ENCODE peak calls at places on chromosomes 6 and 20, in five cellular contexts. One of them, this sample, is unnamed.

GRCh38 chr6:45903959-45904358 is 111.7 kb downstream of the CLIC5 start:
- DNase-seq in cardiac muscle cell: no peak
- DNase-seq in A673: no peak
- DNase-seq in CD8-positive, alpha-beta T cell: no peak
- DNase-seq in tibial artery: no peak
- DNase-seq in this sample: no peak

GRCh38 chr6:52574709-52575489 is 2.0 kb downstream of the TRAM2 start:
- DNase-seq in A673: no peak
- DNase-seq in tibial artery: peak; percentile 83
- DNase-seq in cardiac muscle cell: no peak
- DNase-seq in CD8-positive, alpha-beta T cell: peak; percentile 78
- DNase-seq in this sample: no peak

GRCh38 chr6:54441687-54442248 is 133.5 kb downstream of the TINAG start:
- DNase-seq in A673: no peak
- DNase-seq in CD8-positive, alpha-beta T cell: no peak
- DNase-seq in cardiac muscle cell: no peak
- DNase-seq in tibial artery: no peak
- DNase-seq in this sample: no peak

GRCh38 chr6:3549314-3549940 is 92.6 kb upstream of the SLC22A23 start:
- DNase-seq in A673: no peak
- DNase-seq in CD8-positive, alpha-beta T cell: no peak
- DNase-seq in cardiac muscle cell: no peak
- DNase-seq in tibial artery: no peak
- DNase-seq in this sample: no peak

GRCh38 chr6:4612636-4613171 is 163.5 kb upstream of the CDYL start:
- DNase-seq in A673: no peak
- DNase-seq in cardiac muscle cell: no peak
- DNase-seq in CD8-positive, alpha-beta T cell: no peak
- DNase-seq in tibial artery: peak; percentile 40
- DNase-seq in this sample: no peak

GRCh38 chr6:7271205-7271534 is 41.8 kb downstream of the SSR1 start:
- DNase-seq in CD8-positive, alpha-beta T cell: no peak
- DNase-seq in cardiac muscle cell: no peak
- DNase-seq in A673: no peak
- DNase-seq in tibial artery: no peak
- DNase-seq in this sample: no peak

GRCh38 chr6:63788569-63788968 is 153.0 kb downstream of the PHF3 start:
- DNase-seq in tibial artery: no peak
- DNase-seq in cardiac muscle cell: no peak
- DNase-seq in CD8-positive, alpha-beta T cell: no peak
- DNase-seq in A673: no peak
- DNase-seq in this sample: no peak

GRCh38 chr6:149636116-149636515 is 12.4 kb downstream of the KATNA1 start:
- DNase-seq in A673: peak; percentile 58
- DNase-seq in cardiac muscle cell: no peak
- DNase-seq in tibial artery: no peak
- DNase-seq in CD8-positive, alpha-beta T cell: no peak
- DNase-seq in this sample: no peak

GRCh38 chr6:124964764-124965105 is 2.5 kb downstream of the RNF217 start:
- DNase-seq in CD8-positive, alpha-beta T cell: no peak
- DNase-seq in tibial artery: no peak
- DNase-seq in cardiac muscle cell: no peak
- DNase-seq in A673: no peak
- DNase-seq in this sample: no peak

GRCh38 chr20:52104546-52105044 is 87.0 kb downstream of the ZFP64 start:
- DNase-seq in CD8-positive, alpha-beta T cell: no peak
- DNase-seq in cardiac muscle cell: peak; percentile 13
- DNase-seq in A673: peak; percentile 71
- DNase-seq in tibial artery: no peak
- DNase-seq in this sample: no peak

GRCh38 chr20:3691897-3692296 is 10.1 kb upstream of the ADAM33 start:
- DNase-seq in CD8-positive, alpha-beta T cell: no peak
- DNase-seq in tibial artery: no peak
- DNase-seq in A673: no peak
- DNase-seq in cardiac muscle cell: no peak
- DNase-seq in this sample: no peak

GRCh38 chr6:136889271-136890193 is 32.6 kb upstream of the SLC35D3 start:
- DNase-seq in cardiac muscle cell: no peak
- DNase-seq in tibial artery: no peak
- DNase-seq in CD8-positive, alpha-beta T cell: no peak
- DNase-seq in A673: peak; percentile 39
- DNase-seq in this sample: no peak

GRCh38 chr20:57622579-57623381 is 2.6 kb upstream of the ZBP1 start:
- DNase-seq in cardiac muscle cell: peak; percentile 59
- DNase-seq in tibial artery: no peak
- DNase-seq in A673: peak; percentile 50
- DNase-seq in CD8-positive, alpha-beta T cell: peak; percentile 76
- DNase-seq in this sample: no peak

GRCh38 chr20:57620999-57621398 is 773 bp upstream of the ZBP1 start:
- DNase-seq in tibial artery: no peak
- DNase-seq in CD8-positive, alpha-beta T cell: no peak
- DNase-seq in A673: no peak
- DNase-seq in cardiac muscle cell: no peak
- DNase-seq in this sample: peak; percentile 49

GRCh38 chr20:57620274-57620990 is at the start of gene ZBP1:
- DNase-seq in CD8-positive, alpha-beta T cell: peak; percentile 70
- DNase-seq in tibial artery: no peak
- DNase-seq in cardiac muscle cell: no peak
- DNase-seq in A673: no peak
- DNase-seq in this sample: no peak

GRCh38 chr20:57622201-57622570 is 2.0 kb upstream of the ZBP1 start:
- DNase-seq in CD8-positive, alpha-beta T cell: no peak
- DNase-seq in A673: no peak
- DNase-seq in cardiac muscle cell: no peak
- DNase-seq in tibial artery: no peak
- DNase-seq in this sample: no peak

DNA sequence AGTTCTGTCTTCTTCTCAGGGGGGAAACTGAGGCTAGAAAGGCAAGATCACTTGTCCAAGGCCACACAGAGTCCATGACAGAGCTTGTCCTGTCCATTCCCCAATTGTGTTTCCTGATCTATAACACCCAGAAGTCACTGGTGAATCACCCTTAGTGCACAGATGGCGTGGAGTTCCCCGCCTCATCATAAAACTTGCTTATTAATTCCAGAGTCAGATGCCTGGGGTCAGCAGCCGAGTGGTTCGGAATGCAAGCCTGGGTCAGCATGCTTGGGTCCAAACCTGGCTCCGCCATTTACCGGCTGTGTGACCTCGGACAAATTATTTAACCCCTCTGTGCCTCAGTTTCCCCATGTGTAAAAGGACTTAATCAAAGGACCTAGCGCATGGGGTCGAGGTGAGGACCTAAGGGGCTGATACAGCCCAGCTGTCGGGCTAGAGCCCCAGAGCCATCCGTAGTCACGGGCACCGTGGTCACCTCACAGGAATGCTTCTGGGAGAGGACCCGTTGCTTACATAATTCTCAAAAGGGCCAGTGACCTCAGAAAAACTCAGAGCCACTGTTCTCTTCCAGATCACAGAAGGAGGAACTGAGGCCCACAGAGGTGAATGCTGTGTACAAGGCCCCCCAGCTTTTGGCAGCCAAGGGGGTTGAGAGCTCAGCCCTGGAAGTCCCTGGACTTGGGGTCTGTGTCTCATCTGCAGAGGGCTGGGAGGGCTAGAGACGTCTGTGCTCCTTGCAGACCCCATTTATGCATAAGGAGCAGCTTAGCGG is 1.4 kb upstream of the ZBP1 start:
- DNase-seq in CD8-positive, alpha-beta T cell: no peak
- DNase-seq in A673: no peak
- DNase-seq in cardiac muscle cell: no peak
- DNase-seq in tibial artery: no peak
- DNase-seq in this sample: no peak
- H3K4me3 ChIP-seq in CD8-positive, alpha-beta T cell: no peak overlapping the region
- H3K4me3 ChIP-seq in A673: no peak overlapping the region
- H3K4me3 ChIP-seq in cardiac muscle cell: no peak overlapping the region
- H3K4me3 ChIP-seq in tibial artery: no peak overlapping the region
- H3K4me3 ChIP-seq in this sample: no peak overlapping the region

GRCh38 chr20:2361035-2361593 is 19.6 kb upstream of the TGM6 start:
- DNase-seq in A673: no peak
- DNase-seq in CD8-positive, alpha-beta T cell: no peak
- DNase-seq in tibial artery: no peak
- DNase-seq in cardiac muscle cell: no peak
- DNase-seq in this sample: no peak

GRCh38 chr20:2365091-2365490 is 15.6 kb upstream of the TGM6 start:
- DNase-seq in A673: no peak
- DNase-seq in CD8-positive, alpha-beta T cell: no peak
- DNase-seq in cardiac muscle cell: no peak
- DNase-seq in tibial artery: no peak
- DNase-seq in this sample: no peak

GRCh38 chr20:2368621-2369020 is 12.1 kb upstream of the TGM6 start:
- DNase-seq in CD8-positive, alpha-beta T cell: no peak
- DNase-seq in A673: no peak
- DNase-seq in tibial artery: no peak
- DNase-seq in cardiac muscle cell: no peak
- DNase-seq in this sample: no peak

GRCh38 chr20:2365666-2366065 is 15.0 kb upstream of the TGM6 start:
- DNase-seq in CD8-positive, alpha-beta T cell: no peak
- DNase-seq in A673: no peak
- DNase-seq in tibial artery: no peak
- DNase-seq in cardiac muscle cell: no peak
- DNase-seq in this sample: no peak

DNA sequence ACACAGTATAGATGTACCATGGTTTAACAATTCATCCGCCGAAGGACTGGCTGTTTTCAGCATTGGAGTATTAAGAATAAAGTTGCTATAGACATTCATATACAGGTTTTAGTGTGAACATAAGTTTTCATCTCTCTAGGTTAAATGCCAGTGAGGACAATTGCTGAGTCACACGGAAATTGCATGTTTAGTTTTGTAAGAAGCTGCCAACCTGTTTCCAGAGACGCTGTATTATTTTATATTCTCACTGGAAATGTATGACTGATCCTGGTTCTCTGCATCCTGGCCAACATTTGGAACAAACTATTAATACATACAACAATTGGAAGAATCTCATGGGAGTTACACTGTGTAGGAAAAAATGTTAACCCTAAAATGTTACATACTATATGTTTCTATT is 16.7 kb upstream of the TGM6 start:
- DNase-seq in CD8-positive, alpha-beta T cell: no peak
- DNase-seq in A673: no peak
- DNase-seq in cardiac muscle cell: no peak
- DNase-seq in tibial artery: no peak
- DNase-seq in this sample: no peak
- H3K27ac ChIP-seq in CD8-positive, alpha-beta T cell: no peak overlapping the region
- H3K27ac ChIP-seq in A673: no peak overlapping the region
- H3K27ac ChIP-seq in cardiac muscle cell: no peak overlapping the region
- H3K27ac ChIP-seq in tibial artery: no peak overlapping the region
- H3K27ac ChIP-seq in this sample: no peak overlapping the region

DNA sequence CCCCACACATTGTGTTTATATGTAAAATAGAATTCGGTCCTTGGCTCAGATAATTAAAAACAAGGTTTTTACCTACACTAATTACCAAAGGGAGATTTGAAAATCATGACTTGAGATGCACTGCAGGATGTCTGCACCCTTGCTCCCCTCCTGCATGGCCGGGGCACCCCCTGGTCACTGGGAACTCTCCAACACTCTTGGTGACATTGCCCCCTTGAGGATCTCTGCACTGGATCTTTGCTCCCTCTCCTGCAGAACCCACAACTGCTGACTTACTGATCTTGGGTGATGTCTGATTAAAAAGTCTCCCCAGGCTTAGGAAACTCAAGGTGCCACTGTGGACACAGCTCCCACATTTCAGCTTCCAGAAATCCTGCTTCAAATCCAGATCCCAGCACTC is 17.1 kb upstream of the CSNK2A1 start:
- DNase-seq in tibial artery: no peak
- DNase-seq in cardiac muscle cell: no peak
- DNase-seq in CD8-positive, alpha-beta T cell: no peak
- DNase-seq in A673: no peak
- DNase-seq in this sample: peak; percentile 33
- TF ChIP-seq CTCF in tibial artery: no peak
- TF ChIP-seq CTCF in cardiac muscle cell: no peak
- TF ChIP-seq CTCF in CD8-positive, alpha-beta T cell: no peak
- TF ChIP-seq CTCF in A673: no peak
- TF ChIP-seq CTCF in this sample: no peak

GRCh38 chr6:236519-236918 is 55.8 kb upstream of the DUSP22 start:
- DNase-seq in tibial artery: no peak
- DNase-seq in CD8-positive, alpha-beta T cell: no peak
- DNase-seq in cardiac muscle cell: no peak
- DNase-seq in A673: no peak
- DNase-seq in this sample: no peak

GRCh38 chr6:235763-236360 is 56.4 kb upstream of the DUSP22 start:
- DNase-seq in A673: peak; percentile 29
- DNase-seq in tibial artery: no peak
- DNase-seq in cardiac muscle cell: no peak
- DNase-seq in CD8-positive, alpha-beta T cell: peak; percentile 39
- DNase-seq in this sample: no peak

GRCh38 chr6:232896-233640 is 59.2 kb upstream of the DUSP22 start:
- DNase-seq in tibial artery: no peak
- DNase-seq in A673: no peak
- DNase-seq in cardiac muscle cell: no peak
- DNase-seq in CD8-positive, alpha-beta T cell: no peak
- DNase-seq in this sample: no peak

GRCh38 chr6:231779-232178 is 60.5 kb upstream of the DUSP22 start:
- DNase-seq in tibial artery: no peak
- DNase-seq in cardiac muscle cell: no peak
- DNase-seq in CD8-positive, alpha-beta T cell: no peak
- DNase-seq in A673: no peak
- DNase-seq in this sample: no peak

GRCh38 chr6:234706-235372 is 57.4 kb upstream of the DUSP22 start:
- DNase-seq in tibial artery: no peak
- DNase-seq in CD8-positive, alpha-beta T cell: no peak
- DNase-seq in A673: no peak
- DNase-seq in cardiac muscle cell: no peak
- DNase-seq in this sample: no peak
- H3K4me3 ChIP-seq in tibial artery: no peak overlapping the region
- H3K4me3 ChIP-seq in CD8-positive, alpha-beta T cell: no peak overlapping the region
- H3K4me3 ChIP-seq in A673: no peak overlapping the region
- H3K4me3 ChIP-seq in cardiac muscle cell: no peak overlapping the region
- H3K4me3 ChIP-seq in this sample: no peak overlapping the region

DNA sequence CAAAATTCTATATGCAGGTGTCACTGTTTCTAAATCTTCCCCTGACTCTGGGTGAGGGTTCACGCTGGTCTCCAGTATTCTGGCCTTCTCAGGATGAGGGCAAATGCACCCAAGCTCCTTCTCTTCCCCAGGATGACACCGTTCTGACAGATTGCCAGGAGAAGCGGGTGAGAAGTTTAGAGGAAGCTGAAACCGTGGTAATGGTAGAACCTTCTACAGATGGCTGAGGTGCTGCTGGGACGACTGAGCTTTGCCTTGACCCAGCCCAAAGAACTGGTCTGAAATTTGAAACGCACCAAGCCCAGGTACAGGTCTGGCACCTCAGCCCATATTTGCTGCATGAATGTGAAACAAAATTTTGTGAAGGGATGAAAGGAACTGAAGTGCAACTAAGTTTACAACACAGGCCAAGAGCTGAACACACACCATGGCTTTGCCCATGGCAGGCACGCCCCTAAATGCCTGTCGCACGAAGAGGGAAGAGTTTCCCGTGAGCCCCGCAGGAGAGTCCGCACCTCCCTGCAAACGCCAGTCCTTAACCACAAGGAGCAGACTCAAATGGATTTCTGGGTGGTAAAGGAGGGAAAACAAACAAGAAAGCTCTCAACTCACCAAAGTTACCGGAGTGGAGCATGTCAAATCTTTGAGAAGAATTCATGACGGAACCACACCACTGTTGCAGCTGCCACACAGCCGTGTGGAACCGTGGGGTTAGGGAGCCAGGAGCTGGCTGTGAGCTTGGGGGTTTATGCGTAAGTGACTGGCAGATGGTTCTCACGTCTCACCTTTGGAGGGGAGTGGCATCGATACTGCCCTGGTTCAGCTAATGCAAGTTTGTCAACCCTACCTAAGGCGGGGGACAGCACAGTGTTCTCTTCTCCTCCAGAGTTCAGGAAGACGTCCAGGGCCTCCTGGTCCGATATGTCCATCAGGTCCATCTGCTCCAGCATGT is 138.9 kb downstream of the DTNBP1 start:
- DNase-seq in cardiac muscle cell: no peak
- DNase-seq in A673: no peak
- DNase-seq in tibial artery: peak; percentile 4
- DNase-seq in CD8-positive, alpha-beta T cell: no peak
- DNase-seq in this sample: peak; percentile 50
- H3K27ac ChIP-seq in cardiac muscle cell: peak overlapping the region; percentile 37
- H3K27ac ChIP-seq in A673: no peak overlapping the region
- H3K27ac ChIP-seq in tibial artery: no peak overlapping the region
- H3K27ac ChIP-seq in CD8-positive, alpha-beta T cell: no peak overlapping the region
- H3K27ac ChIP-seq in this sample: no peak overlapping the region

This sample was measured in ascending aorta.